ENCODE peak calls at places on chromosomes 7 and 10, in five cellular contexts. S is endothelial cell; H is effector CD4-positive, alpha-beta T cell; M is posterior cingulate gyrus; W is AG04450. N is an unnamed sample.

GRCh38 chr10:11298116-11298515 is 280.4 kb downstream of the CELF2 start:
- DNase-seq in S (no peak), H (no peak), W (no peak), M (no peak), N (no peak)

GRCh38 chr7:39621261-39621660 is 2.1 kb upstream of the RALA start:
- DNase-seq in M (no peak), S (no peak), H (no peak), W (peak), N (no peak)

GRCh38 chr10:78853864-78854263 is 214.9 kb upstream of the ZMIZ1 start:
- DNase-seq in S (no peak), M (no peak), H (no peak), W (no peak), N (no peak)

GRCh38 chr7:141369422-141369821 is 181.8 kb upstream of the AGK start:
- DNase-seq in M (no peak), S (no peak), H (no peak), W (no peak), N (no peak)

GRCh38 chr7:155590215-155591023 is 44.1 kb upstream of the CNPY1 start:
- DNase-seq in W (no peak), S (no peak), H (no peak), M (peak), N (no peak)

GRCh38 chr7:74454948-74455804 is 1.5 kb downstream of the GTF2IRD1 start:
- DNase-seq in W (no peak), M (no peak), S (no peak), H (no peak), N (no peak)

GRCh38 chr7:29035044-29035740 is 77.1 kb upstream of the TRIL start:
- DNase-seq in S (no peak), W (no peak), H (no peak), M (no peak), N (no peak)

GRCh38 chr10:74104996-74105395 is 45.6 kb downstream of the AP3M1 start:
- DNase-seq in H (no peak), S (no peak), M (peak), W (no peak), N (no peak)

GRCh38 chr7:114508096-114508495 is 93.5 kb downstream of the FOXP2 start:
- DNase-seq in M (no peak), H (no peak), W (no peak), S (no peak), N (no peak)

GRCh38 chr10:120456626-120457430 is at the start of gene PLPP4:
- DNase-seq in S (peak), M (peak), H (no peak), W (no peak), N (no peak)

GRCh38 chr7:113026941-113027340 is 59.7 kb downstream of the GPR85 start:
- DNase-seq in M (no peak), H (no peak), S (no peak), W (no peak), N (no peak)

GRCh38 chr7:6256709-6257535 is 15.5 kb downstream of the CYTH3 start:
- DNase-seq in W (no peak), M (no peak), H (no peak), S (no peak), N (no peak)

GRCh38 chr7:129522088-129522970 is 20.0 kb downstream of the SMKR1 start:
- DNase-seq in H (no peak), M (peak), S (peak), W (no peak), N (no peak)

GRCh38 chr7:29255199-29255838 is 60.7 kb downstream of the CHN2 start:
- DNase-seq in W (no peak), H (no peak), S (no peak), M (no peak), N (no peak)

GRCh38 chr7:40866601-40867000 is 731.8 kb downstream of the SUGCT start:
- DNase-seq in M (no peak), H (no peak), W (no peak), S (no peak), N (no peak)

GRCh38 chr7:70693690-70694356 is 438.1 kb upstream of the GALNT17 start:
- DNase-seq in W (no peak), S (peak), H (peak), M (peak), N (no peak)

GRCh38 chr7:55155351-55156117 is 136.7 kb downstream of the EGFR start:
- DNase-seq in W (no peak), H (no peak), M (no peak), S (no peak), N (no peak)

GRCh38 chr10:125016611-125017202 is 74.8 kb downstream of the ZRANB1 start:
- DNase-seq in M (peak), S (no peak), H (no peak), W (no peak), N (no peak)

GRCh38 chr7:110944966-110945644 is 145.8 kb upstream of the LRRN3 start:
- DNase-seq in M (no peak), H (no peak), W (no peak), S (no peak), N (no peak)

GRCh38 chr10:35007858-35008301 is 82.3 kb downstream of the CUL2 start:
- DNase-seq in H (no peak), W (no peak), M (no peak), S (no peak), N (no peak)

GRCh38 chr10:62900829-62901571 is 84.8 kb upstream of the EGR2 start:
- DNase-seq in W (no peak), H (no peak), S (no peak), M (no peak), N (no peak)

GRCh38 chr7:13169356-13169755 is 481.9 kb downstream of the ARL4A start:
- DNase-seq in W (no peak), H (no peak), M (no peak), S (no peak), N (peak)

GRCh38 chr10:125004571-125005311 is 62.8 kb downstream of the ZRANB1 start:
- DNase-seq in S (no peak), M (peak), H (no peak), W (no peak), N (no peak)

GRCh38 chr7:8434290-8435002 is 1.0 kb downstream of the NXPH1 start:
- DNase-seq in M (peak), S (peak), H (no peak), W (no peak), N (no peak)

GRCh38 chr10:124343351-124344265 is 75.1 kb downstream of the OAT start:
- DNase-seq in H (no peak), W (no peak), S (no peak), M (no peak), N (no peak)

GRCh38 chr10:70070834-70071233 is 18.2 kb downstream of the MACROH2A2 start:
- DNase-seq in M (no peak), S (no peak), H (no peak), W (no peak), N (no peak)

GRCh38 chr10:5291501-5292195 is 73.1 kb upstream of the UCN3 start:
- DNase-seq in H (peak), S (no peak), W (peak), M (no peak), N (no peak)

GRCh38 chr10:92544296-92544695 is 29.6 kb downstream of the IDE start:
- DNase-seq in M (no peak), S (peak), H (no peak), W (no peak), N (no peak)

GRCh38 chr10:80148166-80148805 is 15.8 kb downstream of the PLAC9 start:
- DNase-seq in S (no peak), W (no peak), H (no peak), M (no peak), N (no peak)